ENCODE peak calls at places on chromosome 1, in seven cellular contexts. H is tibial artery; K is AG09319; O is EL; C is ecto neural progenitor cell; S is stimulated activated CD4-positive, alpha-beta T cell treated with anti-CD3 and anti-CD28 coated beads, Interleukin-2, amount 100 ng/mL, for 24 hours; I is AML-193. N is an unnamed sample.
A peak's percentile ranks its signal among the peaks of the same experiment; 100 is the strongest.

GRCh38 chr1:21124846-21125245 is 51.9 kb downstream of the EIF4G3 start:
- DNase-seq in H (no peak), K (no peak), O (peak; percentile 43), C (no peak), S (no peak), I (no peak), N (no peak)

GRCh38 chr1:7639435-7640131 is 131.5 kb upstream of the VAMP3 start:
- DNase-seq in H (no peak), K (no peak), O (no peak), C (no peak), S (no peak), I (no peak), N (no peak)

GRCh38 chr1:14996133-14997050 is 157.2 kb upstream of the TMEM51 start:
- DNase-seq in H (peak; percentile 32), K (no peak), O (peak; percentile 96), C (peak; percentile 61), S (no peak), I (no peak), N (no peak)

GRCh38 chr1:110260194-110260593 is 50.1 kb downstream of the KCNC4 start:
- DNase-seq in H (no peak), K (no peak), O (no peak), C (no peak), S (no peak), I (no peak), N (no peak)

GRCh38 chr1:27045973-27046558 is 33.4 kb upstream of the TENT5B start:
- DNase-seq in H (no peak), K (peak; percentile 23), O (peak; percentile 88), C (peak; percentile 87), S (peak; percentile 78), I (peak; percentile 34), N (peak; percentile 71)

GRCh38 chr1:109771712-109772657 is 8.3 kb upstream of the EPS8L3 start:
- DNase-seq in H (no peak), K (no peak), O (no peak), C (no peak), S (no peak), I (no peak), N (no peak)

GRCh38 chr1:156126043-156126700 is 11.7 kb downstream of the LMNA start:
- DNase-seq in H (peak; percentile 94), K (peak; percentile 93), O (peak; percentile 98), C (no peak), S (peak; percentile 55), I (peak; percentile 22), N (peak; percentile 93)

GRCh38 chr1:214384373-214385079 is 103.6 kb downstream of the SMYD2 start:
- DNase-seq in H (no peak), K (no peak), O (no peak), C (no peak), S (no peak), I (no peak), N (no peak)

GRCh38 chr1:84146375-84147032 is 2.4 kb downstream of the PRKACB start:
- DNase-seq in H (no peak), K (no peak), O (peak; percentile 61), C (no peak), S (no peak), I (no peak), N (no peak)

GRCh38 chr1:91761303-91761721 is 124.6 kb downstream of the TGFBR3 start:
- DNase-seq in H (no peak), K (no peak), O (no peak), C (no peak), S (no peak), I (no peak), N (peak; percentile 63)

GRCh38 chr1:209657140-209657879 is 5.1 kb upstream of the LAMB3 start:
- DNase-seq in H (no peak), K (no peak), O (no peak), C (no peak), S (no peak), I (no peak), N (no peak)

GRCh38 chr1:28104866-28105467 is 16.6 kb upstream of the EYA3 start:
- DNase-seq in H (no peak), K (no peak), O (peak; percentile 85), C (peak; percentile 71), S (no peak), I (no peak), N (no peak)

GRCh38 chr1:43274125-43274803 is 4.5 kb downstream of the TMEM125 start:
- DNase-seq in H (no peak), K (no peak), O (peak; percentile 72), C (peak; percentile 32), S (peak; percentile 28), I (peak; percentile 68), N (no peak)

GRCh38 chr1:72122099-72122893 is 160.0 kb downstream of the NEGR1 start:
- DNase-seq in H (no peak), K (no peak), O (no peak), C (no peak), S (no peak), I (no peak), N (no peak)